ENCODE peak calls at places on chromosomes 13 and 19, in eight cellular contexts. D is T-helper 2 cell treated with Interferon-gamma antibody and Interleukin-4, amounts not matched to agents 5 μg/mL and 100 μg/mL, for 36 hours; V is amniotic stem cell; Q is trophoblast cell; B is amygdala; E is IMR-90; Y is stimulated activated CD8-positive, alpha-beta memory T cell treated with anti-CD3 and anti-CD28 coated beads, Interleukin-4, amount 100 ng/mL, for 1 hour; W is breast epithelium. I is an unnamed sample.

GRCh38 chr19:48506138-48506733 is 5.4 kb downstream of the LMTK3 start:
- DNase-seq in V (no peak), Y (no peak), B (no peak), W (no peak), E (peak), D (no peak), Q (no peak), I (no peak)

GRCh38 chr13:77084755-77085154 is 57.8 kb upstream of the FBXL3 start:
- DNase-seq in Y (no peak), Q (no peak), W (no peak), B (no peak), V (no peak), D (no peak), E (no peak), I (no peak)

GRCh38 chr13:35984776-35985453 is 146.3 kb downstream of the DCLK1 start:
- DNase-seq in Y (no peak), Q (no peak), E (no peak), W (no peak), V (no peak), D (no peak), B (peak), I (no peak)

GRCh38 chr19:46860846-46861690 is at the start of gene ARHGAP35:
- DNase-seq in V (no peak), B (no peak), E (no peak), Q (no peak), D (no peak), Y (no peak), W (peak), I (no peak)

GRCh38 chr19:31560771-31561080 is 211.5 kb upstream of the TSHZ3 start:
- DNase-seq in V (no peak), Q (no peak), B (no peak), Y (no peak), D (no peak), E (no peak), W (no peak), I (no peak)

GRCh38 chr19:54287456-54287855 is 6.5 kb upstream of the LILRB2 start:
- DNase-seq in Q (no peak), W (no peak), E (peak), Y (no peak), D (no peak), B (no peak), V (no peak), I (no peak)

GRCh38 chr13:99614465-99614885 is 113.2 kb downstream of the TM9SF2 start:
- DNase-seq in Q (no peak), E (no peak), W (no peak), Y (no peak), D (no peak), B (no peak), V (no peak), I (no peak)

GRCh38 chr19:38544569-38545315 is 73.0 kb downstream of the MAP4K1 start:
- DNase-seq in W (no peak), V (no peak), B (no peak), E (peak), Y (no peak), Q (no peak), D (no peak), I (no peak)

GRCh38 chr13:65932587-65933239 is 1297.4 kb downstream of the PCDH9 start:
- DNase-seq in W (no peak), Q (no peak), Y (no peak), D (no peak), V (peak), E (peak), B (no peak), I (no peak)

GRCh38 chr19:7963566-7963965 is 20.1 kb upstream of the TIMM44 start:
- DNase-seq in D (no peak), W (no peak), Y (no peak), E (no peak), Q (no peak), V (no peak), B (no peak), I (no peak)

GRCh38 chr19:1651548-1652394 is 644 bp downstream of the TCF3 start:
- DNase-seq in D (peak), V (no peak), W (no peak), Q (peak), E (peak), B (no peak), Y (no peak), I (no peak)

GRCh38 chr19:17488593-17489391 is 18.5 kb downstream of the SLC27A1 start:
- DNase-seq in Y (no peak), D (peak), B (no peak), E (no peak), V (no peak), W (peak), Q (peak), I (peak)

GRCh38 chr13:85497652-85498051 is 301.6 kb downstream of the SLITRK6 start:
- DNase-seq in E (peak), V (peak), W (no peak), Q (peak), Y (no peak), D (no peak), B (no peak), I (no peak)

GRCh38 chr19:48644839-48645651 is 942 bp downstream of the CA11 start:
- DNase-seq in D (peak), B (peak), Y (no peak), E (peak), W (no peak), V (peak), Q (peak), I (peak)

GRCh38 chr19:30227071-30227621 is 145.0 kb upstream of the ZNF536 start:
- DNase-seq in Q (no peak), V (no peak), E (no peak), Y (no peak), B (no peak), D (no peak), W (no peak), I (no peak)

GRCh38 chr19:2527716-2528115 is 51.8 kb downstream of the GADD45B start:
- DNase-seq in B (no peak), E (no peak), D (no peak), W (no peak), Q (peak), V (no peak), Y (no peak), I (no peak)

GRCh38 chr13:43583331-43583730 is 203.4 kb downstream of the ENOX1 start:
- DNase-seq in D (no peak), Q (no peak), E (no peak), Y (no peak), W (no peak), V (no peak), B (no peak), I (no peak)

GRCh38 chr13:31282741-31283455 is 83.1 kb downstream of the B3GLCT start:
- DNase-seq in D (no peak), Y (no peak), Q (no peak), B (no peak), E (no peak), V (no peak), W (no peak), I (no peak)

GRCh38 chr13:20398459-20398858 is 127.2 kb downstream of the CRYL1 start:
- DNase-seq in Q (no peak), Y (no peak), E (no peak), D (no peak), V (no peak), W (no peak), B (no peak), I (no peak)

GRCh38 chr13:49366841-49367240 is 77.0 kb downstream of the CAB39L start:
- DNase-seq in Q (no peak), D (no peak), V (no peak), Y (no peak), B (no peak), E (peak), W (no peak), I (no peak)

GRCh38 chr19:7482584-7483439 is 6.0 kb downstream of the PEX11G start:
- DNase-seq in V (no peak), B (no peak), Q (peak), Y (no peak), W (no peak), D (no peak), E (no peak), I (no peak)

GRCh38 chr13:64551755-64552154 is 2678.4 kb downstream of the PCDH9 start:
- DNase-seq in D (no peak), Y (no peak), Q (no peak), B (no peak), W (no peak), E (peak), V (no peak), I (no peak)

GRCh38 chr19:14514215-14514871 is 3.9 kb downstream of the DNAJB1 start:
- DNase-seq in Y (no peak), D (no peak), B (no peak), Q (no peak), V (no peak), W (no peak), E (no peak), I (no peak)

GRCh38 chr19:42512130-42512636 is 16.1 kb downstream of the CEACAM1 start:
- DNase-seq in D (no peak), Q (no peak), V (no peak), W (no peak), Y (no peak), B (no peak), E (no peak), I (no peak)

GRCh38 chr19:2041686-2042484 is 9.2 kb downstream of the MKNK2 start:
- DNase-seq in Y (peak), W (peak), Q (peak), E (peak), D (peak), B (peak), V (no peak), I (peak)

GRCh38 chr19:1384478-1385110 is 887 bp downstream of the NDUFS7 start:
- DNase-seq in D (no peak), Q (no peak), E (no peak), W (no peak), Y (no peak), V (no peak), B (no peak), I (no peak)

GRCh38 chr13:99354371-99354951 is 47.3 kb upstream of the GPR183 start:
- DNase-seq in Q (peak), B (no peak), E (no peak), Y (no peak), V (no peak), D (peak), W (no peak), I (peak)

I was measured in GM06990.